ENCODE peak calls at places on chromosomes 12 and 14, in four cellular contexts. B, I, C and F are unnamed samples.

GRCh38 chr14:100425454-100425814 is 102.3 kb downstream of the SLC25A47 start:
- DNase-seq in B (no peak), I (no peak), C (no peak), F (no peak)

GRCh38 chr12:114221136-114221838 is 184.7 kb downstream of the TBX5 start:
- DNase-seq in B (no peak), I (no peak), C (no peak), F (no peak)

GRCh38 chr14:104316121-104316722 is 177.8 kb downstream of the KIF26A start:
- DNase-seq in B (no peak), I (no peak), C (no peak), F (no peak)

GRCh38 chr12:27821259-27821973 is 41.4 kb upstream of the MANSC4 start:
- DNase-seq in B (peak), I (peak), C (no peak), F (peak)

GRCh38 chr14:91708795-91709194 is 23.1 kb downstream of the CATSPERB start:
- DNase-seq in B (no peak), I (no peak), C (no peak), F (no peak)

GRCh38 chr14:65961004-65961403 is 525.2 kb upstream of the CCDC196 start:
- DNase-seq in B (no peak), I (peak), C (no peak), F (peak)

GRCh38 chr12:94570161-94570560 is 80.2 kb downstream of the TMCC3 start:
- DNase-seq in B (no peak), I (peak), C (no peak), F (no peak)

GRCh38 chr14:52852810-52853521 is 61.6 kb upstream of the GNPNAT1 start:
- DNase-seq in B (peak), I (no peak), C (no peak), F (no peak)

GRCh38 chr12:60684988-60685655 is 1089.3 kb downstream of the SLC16A7 start:
- DNase-seq in B (no peak), I (no peak), C (no peak), F (no peak)

GRCh38 chr14:65286443-65286842 is 126.1 kb upstream of the FUT8 start:
- DNase-seq in B (peak), I (no peak), C (no peak), F (no peak)

GRCh38 chr12:94575024-94575423 is 75.3 kb downstream of the TMCC3 start:
- DNase-seq in B (no peak), I (no peak), C (no peak), F (no peak)

DNA sequence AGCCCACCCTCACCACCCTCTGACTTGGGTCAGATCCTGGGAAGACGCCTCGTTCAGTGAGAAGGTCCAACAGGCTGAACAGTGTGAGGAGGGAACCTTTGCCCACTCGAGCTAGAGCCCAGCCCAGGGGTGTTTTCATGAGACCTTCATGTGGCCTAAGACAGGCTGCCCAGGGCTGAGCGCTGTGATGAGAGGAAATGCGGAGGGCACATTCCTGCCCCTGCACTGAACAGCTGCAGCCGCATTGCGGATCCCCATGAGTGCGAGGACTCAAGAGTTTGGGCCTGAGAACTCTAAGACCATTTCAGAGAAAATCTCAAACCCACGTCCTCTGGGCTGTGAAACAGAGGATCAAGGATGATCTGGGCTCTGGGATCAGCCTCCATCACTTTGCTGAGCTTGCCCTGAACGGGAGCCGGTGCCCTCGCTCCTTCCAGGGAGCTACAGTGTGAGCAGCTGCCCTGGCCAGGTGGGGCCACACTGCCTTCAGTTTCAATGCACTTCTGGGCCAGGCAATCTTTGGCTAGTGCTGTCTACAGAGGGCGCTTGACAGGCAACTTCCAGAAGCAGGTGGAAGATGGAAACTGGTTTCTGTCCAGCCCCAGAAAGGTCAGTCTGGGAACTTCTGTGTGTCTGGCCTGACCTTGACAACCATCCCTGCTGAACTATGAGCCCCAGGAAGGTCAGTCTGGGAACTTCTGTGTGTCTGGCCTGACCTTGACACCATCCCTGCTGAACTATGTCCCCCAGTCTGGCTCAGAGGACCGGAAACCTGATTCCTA is 43.5 kb upstream of the P2RX7 start:
- DNase-seq in B (peak), I (no peak), C (peak), F (no peak)
- TF ChIP-seq CTCF in B (peak), I (no peak), C (no peak), F (peak)

DNA sequence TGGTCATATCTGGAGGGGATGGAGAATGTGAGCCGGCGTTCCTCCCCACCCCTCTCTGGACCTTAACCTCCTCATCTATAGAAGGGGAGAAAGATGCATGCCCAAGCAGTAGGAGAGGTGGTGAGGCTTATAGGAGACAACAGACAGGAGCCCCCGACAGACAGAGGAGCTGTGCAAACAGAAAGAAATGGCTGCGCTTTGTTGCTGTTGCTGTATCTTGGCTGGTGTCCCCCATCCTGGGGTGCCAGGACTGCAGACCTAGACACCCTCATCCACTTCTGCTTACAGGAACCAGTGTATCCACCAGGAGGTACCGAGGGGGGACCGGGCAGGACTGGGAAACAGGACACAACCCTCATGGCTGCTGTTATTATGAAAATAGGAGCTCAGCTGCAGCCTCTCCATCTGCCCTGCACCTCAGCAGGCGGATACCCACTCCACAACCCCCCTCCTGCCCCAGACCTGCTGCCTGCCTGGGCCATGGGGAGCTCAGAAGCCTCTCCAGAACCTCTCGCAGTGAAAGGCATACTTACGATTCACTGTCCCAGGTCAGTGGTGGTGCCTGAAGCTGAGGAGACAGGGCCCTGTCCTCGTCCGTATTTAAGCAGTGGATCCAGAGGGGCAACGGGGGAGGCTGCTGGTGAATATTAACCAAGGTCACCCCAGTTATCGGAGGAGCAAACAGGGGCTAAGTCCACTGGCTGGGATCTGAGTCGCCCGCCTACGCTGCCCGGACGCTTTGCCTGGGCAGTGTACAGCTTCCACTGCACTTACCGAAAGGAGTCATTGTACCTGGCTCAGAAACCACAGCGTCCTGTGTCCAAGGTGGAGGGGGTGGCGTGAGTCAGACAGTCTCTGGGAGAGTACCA is at the start of gene SERPINA1:
- DNase-seq in B (peak), I (peak), C (no peak), F (no peak)
- H3K4me3 ChIP-seq in B (peak), I (no peak), C (no peak), F (no peak)

GRCh38 chr12:122403115-122403770 is 19.2 kb downstream of the CLIP1 start:
- DNase-seq in B (no peak), I (no peak), C (no peak), F (peak)
- TF ChIP-seq CTCF in B (no peak), I (no peak), C (no peak), F (peak)

GRCh38 chr12:49233842-49234526 is 30.9 kb upstream of the TUBA1C start:
- DNase-seq in B (no peak), I (peak), C (no peak), F (peak)

GRCh38 chr12:49231881-49232650 is 32.8 kb upstream of the TUBA1C start:
- DNase-seq in B (no peak), I (peak), C (no peak), F (no peak)

GRCh38 chr12:49230810-49231209 is 34.1 kb upstream of the TUBA1C start:
- DNase-seq in B (no peak), I (no peak), C (no peak), F (no peak)

GRCh38 chr12:49230176-49230575 is 34.7 kb upstream of the TUBA1C start:
- DNase-seq in B (no peak), I (no peak), C (no peak), F (no peak)

DNA sequence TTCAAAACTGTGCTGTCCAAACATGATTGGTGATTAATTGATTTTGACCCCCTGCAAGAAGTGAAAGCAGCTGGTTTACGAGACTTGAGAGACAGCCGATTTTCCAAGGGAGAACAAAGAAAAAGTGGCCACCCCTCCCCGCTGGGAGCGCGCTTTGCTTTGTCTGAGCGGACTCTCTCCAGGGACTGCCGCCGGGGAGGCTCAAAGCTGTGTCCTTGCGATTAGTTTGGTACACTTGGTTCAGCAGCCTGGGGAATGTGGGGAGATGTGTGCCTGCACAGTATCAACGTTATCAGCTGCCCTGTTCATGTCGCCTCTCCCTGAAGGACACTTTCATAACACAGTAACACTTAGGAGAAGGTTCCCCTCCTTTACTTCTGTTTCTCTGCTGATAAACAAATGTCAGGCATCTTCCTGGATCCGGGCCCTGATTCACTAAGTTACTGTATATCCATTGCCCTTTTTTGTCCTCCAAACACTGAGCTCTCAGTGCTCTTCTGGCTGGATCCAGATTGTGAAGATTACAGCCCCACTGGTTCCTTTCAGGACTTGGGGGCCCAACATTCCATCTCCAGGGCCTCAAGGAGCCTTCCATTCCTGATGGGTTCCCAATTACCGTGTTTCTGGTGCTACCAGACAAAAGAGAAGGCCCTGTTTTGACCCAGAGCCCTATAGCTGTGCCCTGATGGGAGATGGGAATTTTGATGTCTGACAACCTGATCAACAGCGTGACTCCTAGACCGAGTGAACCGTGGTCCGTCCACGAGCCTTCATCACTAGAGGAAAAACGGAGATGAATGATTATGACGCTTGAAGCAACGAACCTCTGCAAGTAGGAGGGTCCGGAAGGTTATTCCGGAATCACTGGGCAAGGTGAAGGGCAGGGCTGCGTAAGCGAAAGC is 31.7 kb upstream of the TUBA1C start:
- DNase-seq in B (peak), I (peak), C (no peak), F (no peak)
- H3K4me3 ChIP-seq in B (peak), I (peak), C (peak), F (peak)

DNA sequence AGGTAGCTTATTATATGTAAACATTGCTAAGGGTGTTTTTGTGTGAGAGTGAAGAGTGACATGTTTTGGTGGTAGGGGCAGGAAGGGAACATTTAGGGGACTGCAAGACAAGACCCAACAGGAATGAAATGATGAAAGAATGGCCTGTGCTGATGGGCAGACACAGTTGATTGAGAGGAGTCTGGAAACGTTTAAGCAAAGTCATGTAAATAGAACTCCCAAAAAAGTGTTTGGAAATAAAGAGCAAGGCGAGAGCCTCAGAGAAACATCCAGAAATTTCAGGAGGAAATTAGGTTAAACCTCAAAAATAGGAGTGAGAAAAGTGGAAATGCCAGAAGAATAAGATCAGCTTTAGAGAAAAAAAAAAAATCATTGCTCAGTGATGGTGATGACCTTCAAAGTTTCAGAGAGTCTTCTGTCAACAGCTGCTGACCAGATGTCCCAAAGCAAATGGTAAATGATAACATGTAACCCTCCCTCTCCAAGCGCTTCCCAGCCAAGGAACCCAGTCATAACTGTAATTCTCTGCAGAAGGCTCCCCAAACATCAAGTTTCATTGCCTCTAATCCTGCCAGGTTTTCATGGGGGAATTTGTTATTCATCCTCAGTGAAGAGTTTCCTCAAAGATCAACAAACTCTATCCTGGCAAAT is 223.2 kb upstream of the FAR2 start:
- DNase-seq in B (no peak), I (no peak), C (no peak), F (no peak)
- TF ChIP-seq CTCF in B (no peak), I (no peak), C (no peak), F (no peak)

DNA sequence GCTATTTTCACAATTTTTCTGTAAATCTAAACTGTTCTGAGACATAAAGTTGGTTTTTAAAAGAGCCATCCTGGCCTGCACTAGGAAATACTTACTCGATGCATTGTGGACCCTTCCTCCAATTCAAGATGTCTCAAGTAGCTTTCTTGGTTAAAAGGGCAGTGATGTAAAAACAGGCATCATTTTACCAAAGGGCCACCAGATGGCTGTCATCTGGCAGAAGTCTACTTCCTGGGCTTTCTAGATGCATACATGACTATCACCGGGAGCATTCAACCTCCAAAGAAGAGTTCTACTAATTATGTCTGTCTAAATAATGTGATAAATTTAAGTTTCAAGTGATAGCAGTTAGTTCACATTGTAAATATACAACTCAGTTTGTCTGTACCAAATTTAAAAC is 96.8 kb upstream of the FRMD6 start:
- DNase-seq in B (no peak), I (peak), C (no peak), F (no peak)
- H3K4me3 ChIP-seq in B (no peak), I (no peak), C (no peak), F (no peak)

GRCh38 chr14:80200093-80200492 is 11.2 kb downstream of the DIO2 start:
- DNase-seq in B (no peak), I (no peak), C (no peak), F (no peak)

GRCh38 chr14:80206351-80206750 is 5.0 kb downstream of the DIO2 start:
- DNase-seq in B (no peak), I (peak), C (no peak), F (no peak)

GRCh38 chr14:80208426-80208950 is 2.8 kb downstream of the DIO2 start:
- DNase-seq in B (no peak), I (no peak), C (no peak), F (no peak)

GRCh38 chr14:80202888-80203562 is 8.3 kb downstream of the DIO2 start:
- DNase-seq in B (peak), I (no peak), C (no peak), F (peak)
- TF ChIP-seq CTCF in B (peak), I (peak), C (no peak), F (peak)

DNA sequence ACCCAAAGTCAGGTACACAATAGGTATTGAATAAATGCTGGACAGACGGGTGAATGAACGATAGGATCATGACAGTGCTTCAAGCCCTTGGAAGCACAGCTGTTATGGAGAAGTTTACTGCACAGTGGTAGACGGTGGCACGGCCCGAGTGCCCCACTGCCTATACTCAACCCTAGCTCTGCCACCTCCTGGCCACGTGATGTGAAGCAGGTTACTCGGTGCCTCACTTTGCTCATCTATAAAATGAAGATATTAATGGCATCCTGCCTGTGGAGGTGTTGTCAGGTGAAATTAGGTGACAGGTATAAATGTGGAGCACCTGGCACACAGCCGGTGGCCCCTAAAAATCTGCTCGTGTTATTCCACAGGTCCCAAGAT is 5.8 kb downstream of the ASB2 start:
- DNase-seq in B (peak), I (no peak), C (no peak), F (no peak)
- H3K4me3 ChIP-seq in B (peak), I (no peak), C (peak), F (peak)

GRCh38 chr12:2797721-2798418 is 3.1 kb downstream of the FKBP4 start:
- DNase-seq in B (no peak), I (no peak), C (no peak), F (no peak)
- TF ChIP-seq CTCF in B (peak), I (peak), C (no peak), F (peak)

GRCh38 chr14:89415139-89415538 is 1.9 kb downstream of the FOXN3 start:
- DNase-seq in B (no peak), I (no peak), C (no peak), F (no peak)
- H3K4me3 ChIP-seq in B (peak), I (peak), C (peak), F (peak)